ENCODE peak calls at places on chromosome 16, in ten cellular contexts. F is effector memory CD4-positive, alpha-beta T cell; S is fibroblast of lung; Q is thyroid gland; X is B cell; J is NCI-H2081; E is stimulated activated CD8-positive, alpha-beta memory T cell treated with anti-CD3 and anti-CD28 coated beads, Interleukin-4, amount 100 ng/mL, for 1 hour; G is stimulated activated CD4-positive, alpha-beta T cell treated with anti-CD3 and anti-CD28 coated beads, Interleukin-2, amount 100 ng/mL, for 24 hours; K is A172; Z is T-helper 1 cell. P is an unnamed sample.

GRCh38 chr16:81797443-81797842 is 18.4 kb downstream of the PLCG2 start:
- DNase-seq in F (no peak), S (no peak), Q (no peak), X (peak; percentile 79), J (no peak), E (no peak), G (no peak), K (no peak), Z (peak; percentile 30), P (no peak)

GRCh38 chr16:79932564-79932963 is 332.0 kb upstream of the MAF start:
- DNase-seq in F (no peak), S (no peak), Q (no peak), X (no peak), J (no peak), E (no peak), G (no peak), K (no peak), Z (no peak), P (no peak)

GRCh38 chr16:8686031-8686621 is 11.7 kb downstream of the ABAT start:
- DNase-seq in F (no peak), S (no peak), Q (peak; percentile 78), X (no peak), J (no peak), E (no peak), G (no peak), K (no peak), Z (no peak), P (no peak)

GRCh38 chr16:85750827-85751641 is at the start of gene C16orf74:
- DNase-seq in F (no peak), S (peak; percentile 48), Q (peak; percentile 56), X (peak; percentile 69), J (no peak), E (no peak), G (no peak), K (no peak), Z (no peak), P (no peak)

GRCh38 chr16:55555436-55555835 is 11.0 kb upstream of the CAPNS2 start:
- DNase-seq in F (no peak), S (no peak), Q (no peak), X (no peak), J (no peak), E (no peak), G (no peak), K (no peak), Z (no peak), P (no peak)

GRCh38 chr16:51556694-51557327 is 405.7 kb upstream of the SALL1 start:
- DNase-seq in F (no peak), S (peak; percentile 97), Q (no peak), X (no peak), J (no peak), E (no peak), G (no peak), K (peak; percentile 82), Z (no peak), P (no peak)

GRCh38 chr16:54000361-54000760 is 286.2 kb downstream of the IRX3 start:
- DNase-seq in F (no peak), S (no peak), Q (no peak), X (no peak), J (no peak), E (no peak), G (no peak), K (no peak), Z (no peak), P (no peak)

GRCh38 chr16:67931712-67932461 is at the start of gene CTRL:
- DNase-seq in F (no peak), S (no peak), Q (no peak), X (no peak), J (no peak), E (no peak), G (no peak), K (no peak), Z (no peak), P (no peak)

GRCh38 chr16:67431077-67431804 is at the start of gene HSD11B2:
- DNase-seq in F (no peak), S (peak; percentile 36), Q (peak; percentile 79), X (peak; percentile 54), J (peak; percentile 46), E (no peak), G (peak; percentile 26), K (no peak), Z (no peak), P (no peak)

GRCh38 chr16:82621796-82622195 is 5.0 kb upstream of the CDH13 start:
- DNase-seq in F (no peak), S (no peak), Q (no peak), X (no peak), J (no peak), E (no peak), G (no peak), K (no peak), Z (no peak), P (no peak)

GRCh38 chr16:3465301-3465700 is 21.8 kb downstream of the NAA60 start:
- DNase-seq in F (no peak), S (no peak), Q (no peak), X (no peak), J (no peak), E (no peak), G (no peak), K (no peak), Z (no peak), P (no peak)

GRCh38 chr16:84184775-84185174 is 2.1 kb downstream of the TAF1C start:
- DNase-seq in F (no peak), S (no peak), Q (no peak), X (no peak), J (no peak), E (no peak), G (no peak), K (no peak), Z (no peak), P (no peak)

P was measured in T-helper 9 cell.